ENCODE peak calls at places on chromosomes 12 and 14, in seven cellular contexts. R is fibroblast of lung, E is prostate gland, M is IMR-90, L is spleen, G is heart left ventricle, U is tibial artery. S is an unnamed sample.

GRCh38 chr14:76352639-76353281 is 23.2 kb upstream of the ESRRB start:
- DNase-seq in R (peak; percentile 34), E (peak; percentile 20), M (peak; percentile 26), L (peak; percentile 81), G (peak; percentile 74), U (no peak), S (peak; percentile 23)

GRCh38 chr12:18066666-18067065 is 23.3 kb downstream of the RERGL start:
- DNase-seq in R (no peak), E (no peak), M (no peak), L (no peak), G (no peak), U (no peak), S (no peak)

GRCh38 chr14:84750763-84751554 is 779.0 kb upstream of the FLRT2 start:
- DNase-seq in R (peak; percentile 27), E (no peak), M (peak; percentile 50), L (no peak), G (no peak), U (no peak), S (peak; percentile 81)

GRCh38 chr14:36293824-36294223 is 26.6 kb downstream of the MBIP start:
- DNase-seq in R (peak; percentile 48), E (no peak), M (peak; percentile 62), L (no peak), G (no peak), U (no peak), S (no peak)

GRCh38 chr14:54188036-54188666 is 208.7 kb upstream of the CDKN3 start:
- DNase-seq in R (no peak), E (no peak), M (no peak), L (no peak), G (no peak), U (no peak), S (no peak)

GRCh38 chr14:55438066-55438683 is 2.2 kb downstream of the TBPL2 start:
- DNase-seq in R (peak; percentile 74), E (no peak), M (peak; percentile 73), L (no peak), G (no peak), U (no peak), S (peak; percentile 71)

GRCh38 chr12:91370086-91370868 is 187.7 kb upstream of the DCN start:
- DNase-seq in R (no peak), E (no peak), M (no peak), L (no peak), G (no peak), U (no peak), S (no peak)

GRCh38 chr14:85686908-85687307 is 157.0 kb downstream of the FLRT2 start:
- DNase-seq in R (no peak), E (no peak), M (no peak), L (no peak), G (no peak), U (no peak), S (no peak)

GRCh38 chr12:106767954-106768501 is 6.5 kb upstream of the RIC8B start:
- DNase-seq in R (peak; percentile 39), E (no peak), M (no peak), L (no peak), G (no peak), U (no peak), S (peak; percentile 38)

GRCh38 chr14:93941293-93941910 is 14.3 kb downstream of the FAM181A start:
- DNase-seq in R (peak; percentile 68), E (no peak), M (peak; percentile 90), L (peak; percentile 76), G (peak; percentile 4), U (no peak), S (peak; percentile 85)

GRCh38 chr12:130933269-130933995 is 20.3 kb upstream of the ADGRD1 start:
- DNase-seq in R (no peak), E (no peak), M (no peak), L (no peak), G (no peak), U (no peak), S (no peak)

GRCh38 chr12:3453947-3454675 is 36.9 kb upstream of the PRMT8 start:
- DNase-seq in R (peak; percentile 36), E (no peak), M (peak; percentile 46), L (no peak), G (no peak), U (peak; percentile 47), S (peak; percentile 81)

GRCh38 chr12:922297-922696 is 27.2 kb downstream of the RAD52 start:
- DNase-seq in R (peak; percentile 11), E (no peak), M (peak; percentile 45), L (no peak), G (no peak), U (no peak), S (no peak)

GRCh38 chr14:94677239-94677612 is 65.0 kb downstream of the SERPINA3 start:
- DNase-seq in R (no peak), E (no peak), M (no peak), L (no peak), G (no peak), U (peak; percentile 6), S (no peak)

GRCh38 chr12:690466-690865 is 27.2 kb upstream of the NINJ2 start:
- DNase-seq in R (no peak), E (no peak), M (no peak), L (no peak), G (no peak), U (no peak), S (no peak)

GRCh38 chr14:54667764-54668163 is 100.8 kb downstream of the SAMD4A start:
- DNase-seq in R (no peak), E (no peak), M (no peak), L (no peak), G (no peak), U (no peak), S (no peak)

GRCh38 chr12:90589966-90590365 is 365.0 kb downstream of the CCER1 start:
- DNase-seq in R (no peak), E (no peak), M (no peak), L (no peak), G (no peak), U (no peak), S (no peak)

GRCh38 chr12:8078400-8078799 is 3.7 kb upstream of the NECAP1 start:
- DNase-seq in R (peak; percentile 87), E (no peak), M (peak; percentile 87), L (no peak), G (no peak), U (no peak), S (peak; percentile 86)

GRCh38 chr14:102749393-102749792 is 27.9 kb upstream of the TRAF3 start:
- DNase-seq in R (no peak), E (no peak), M (no peak), L (no peak), G (no peak), U (no peak), S (no peak)

GRCh38 chr14:78614651-78615050 is 444.5 kb downstream of the NRXN3 start:
- DNase-seq in R (peak; percentile 4), E (no peak), M (no peak), L (no peak), G (no peak), U (no peak), S (no peak)

GRCh38 chr14:83463500-83464098 is 1929.9 kb upstream of the SEL1L start:
- DNase-seq in R (peak; percentile 64), E (peak; percentile 15), M (peak; percentile 70), L (no peak), G (no peak), U (no peak), S (peak; percentile 51)
- TF ChIP-seq CTCF in R (peak; percentile 50), E (no peak), M (peak; percentile 73), L (peak; percentile 56), G (peak; percentile 49), U (peak; percentile 56), S (peak; percentile 76)

DNA sequence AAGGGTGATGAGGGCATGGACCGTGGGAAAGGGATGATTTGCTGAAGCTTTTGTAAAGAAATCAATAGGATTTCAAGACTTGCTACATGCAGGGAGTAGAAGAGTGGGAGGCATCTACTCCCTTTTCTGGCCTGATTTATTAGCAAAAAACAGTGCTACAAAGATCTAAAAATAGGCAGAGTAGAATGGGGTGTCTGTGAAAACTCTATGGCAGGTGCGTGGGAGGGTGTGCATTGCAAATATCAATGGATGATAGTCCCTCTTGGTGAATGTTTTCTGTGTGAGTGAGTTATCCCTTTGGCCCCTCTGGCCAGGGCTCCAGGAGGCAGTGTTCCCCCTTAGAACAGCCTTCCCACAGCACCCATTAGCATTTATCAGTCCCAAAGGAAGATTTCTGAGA is 139.0 kb downstream of the SMOC1 start:
- DNase-seq in R (no peak), E (no peak), M (peak; percentile 41), L (no peak), G (no peak), U (no peak), S (no peak)
- H3K4me3 ChIP-seq in R (no peak overlapping the region), E (no peak overlapping the region), M (no peak overlapping the region), L (no peak overlapping the region), G (no peak overlapping the region), U (no peak overlapping the region), S (no peak overlapping the region)

GRCh38 chr14:101583709-101584048 is 22.4 kb downstream of the DIO3 start:
- DNase-seq in R (no peak), E (no peak), M (no peak), L (no peak), G (no peak), U (no peak), S (no peak)
- TF ChIP-seq CTCF in R (no peak), E (no peak), M (no peak), L (no peak), G (no peak), U (no peak), S (no peak)

GRCh38 chr12:109308534-109309440 is at the start of gene FOXN4:
- DNase-seq in R (no peak), E (no peak), M (no peak), L (no peak), G (no peak), U (no peak), S (no peak)

GRCh38 chr12:109307051-109307450 is 2.0 kb downstream of the FOXN4 start:
- DNase-seq in R (no peak), E (no peak), M (no peak), L (no peak), G (no peak), U (no peak), S (no peak)

GRCh38 chr12:109309441-109310246 is 560 bp upstream of the FOXN4 start:
- DNase-seq in R (no peak), E (no peak), M (no peak), L (no peak), G (no peak), U (no peak), S (no peak)

GRCh38 chr12:109305547-109305946 is 3.5 kb downstream of the FOXN4 start:
- DNase-seq in R (no peak), E (no peak), M (no peak), L (no peak), G (no peak), U (no peak), S (no peak)

DNA sequence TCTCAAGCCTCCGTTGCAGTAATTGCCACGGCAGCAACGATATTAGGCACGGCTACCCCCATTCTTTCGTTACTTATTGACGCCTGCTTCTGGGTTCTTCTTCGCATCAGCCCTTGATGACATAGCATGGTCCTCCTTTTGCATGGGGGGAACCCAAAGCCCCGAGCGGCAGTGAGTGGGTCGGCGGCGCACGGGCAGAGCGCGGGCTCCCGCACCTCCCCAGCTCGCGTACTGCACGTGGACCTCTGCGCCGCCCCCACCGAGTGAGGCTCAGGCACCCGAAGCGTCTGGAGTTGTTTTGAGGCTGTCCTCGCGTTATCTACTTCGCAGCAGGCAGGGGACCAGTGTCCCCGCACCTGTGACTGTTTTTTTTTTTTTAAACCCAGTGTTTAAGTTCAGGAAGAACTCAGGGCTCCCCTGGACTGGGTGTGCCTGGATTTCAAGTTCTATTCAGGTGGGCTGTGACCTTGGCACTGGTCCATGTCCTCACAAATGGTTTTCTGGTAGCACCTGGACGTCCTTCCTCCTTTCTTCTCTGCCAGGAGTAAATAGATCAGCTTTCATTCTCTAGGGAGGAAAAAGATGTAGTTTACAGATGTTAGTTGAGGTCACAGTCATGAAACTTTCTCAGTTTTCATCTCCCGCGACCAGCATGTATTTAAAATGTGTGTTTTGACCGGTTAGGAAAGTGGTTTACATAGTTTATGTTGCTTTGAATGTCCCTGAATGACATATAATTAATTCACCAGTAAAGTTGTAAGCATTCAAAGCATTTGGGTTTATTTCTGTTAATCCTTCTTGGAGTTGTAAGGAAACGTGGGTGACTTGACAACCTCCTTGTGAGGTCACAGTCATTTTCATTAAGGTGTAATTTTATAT is 1.4 kb upstream of the FOXN4 start:
- DNase-seq in R (no peak), E (no peak), M (no peak), L (no peak), G (no peak), U (no peak), S (no peak)
- H3K4me3 ChIP-seq in R (no peak overlapping the region), E (peak overlapping the region; percentile 39), M (no peak overlapping the region), L (peak overlapping the region; percentile 43), G (peak overlapping the region; percentile 28), U (peak overlapping the region; percentile 52), S (no peak overlapping the region)

S was measured in astrocyte of the spinal cord.